ENCODE peak calls at places on chromosomes 6 and 20, in ten cellular contexts. D is GM23338, O is GM12878, U is HCT116, H is upper lobe of left lung, A is HepG2, E is GM12892, G is spleen, L is prostate gland, Y is breast epithelium. J is an unnamed sample.

GRCh38 chr6:18155273-18155863 is at the start of gene KDM1B:
- DNase-seq in D (peak), Y (peak), L (no peak), U (peak), O (peak), H (no peak), A (peak), G (peak), E (peak), J (peak)

GRCh38 chr20:35009665-35010328 is 54.1 kb downstream of the MYH7B start:
- DNase-seq in U (no peak), Y (no peak), E (no peak), H (no peak), G (peak), A (no peak), D (no peak), L (no peak), O (no peak), J (no peak)

GRCh38 chr20:33731693-33732165 is at the start of gene ZNF341:
- DNase-seq in O (peak), G (peak), L (peak), E (peak), A (peak), Y (peak), H (peak), U (peak), D (peak), J (peak)

GRCh38 chr6:80502871-80503270 is 396.4 kb downstream of the BCKDHB start:
- DNase-seq in D (no peak), Y (no peak), U (no peak), A (no peak), G (no peak), L (no peak), H (no peak), O (no peak), E (no peak), J (no peak)

GRCh38 chr6:157182503-157183254 is 140.6 kb downstream of the TMEM242 start:
- DNase-seq in A (no peak), H (no peak), Y (no peak), E (no peak), G (no peak), O (no peak), L (no peak), U (no peak), D (no peak), J (no peak)

GRCh38 chr6:152441892-152442291 is 195.3 kb downstream of the SYNE1 start:
- DNase-seq in U (no peak), A (no peak), D (no peak), L (no peak), E (no peak), G (no peak), Y (no peak), O (no peak), H (peak), J (no peak)

GRCh38 chr6:162733489-162733888 is 5.7 kb downstream of the PACRG start:
- DNase-seq in E (no peak), U (no peak), O (no peak), G (no peak), L (no peak), A (no peak), D (peak), Y (no peak), H (no peak), J (no peak)

GRCh38 chr6:147043994-147044477 is 160.2 kb upstream of the STXBP5 start:
- DNase-seq in D (no peak), O (no peak), U (no peak), G (no peak), E (no peak), A (no peak), H (no peak), L (no peak), Y (no peak), J (no peak)

GRCh38 chr6:62445521-62445920 is 159.5 kb upstream of the KHDRBS2 start:
- DNase-seq in H (peak), A (no peak), O (no peak), Y (no peak), E (no peak), L (no peak), U (no peak), D (no peak), G (peak), J (no peak)

GRCh38 chr6:111625099-111625416 is 19.4 kb upstream of the TRAF3IP2 start:
- DNase-seq in E (no peak), U (no peak), L (no peak), G (no peak), A (no peak), H (no peak), Y (no peak), D (no peak), O (no peak), J (no peak)

GRCh38 chr6:123777554-123777953 is 26.1 kb upstream of the NKAIN2 start:
- DNase-seq in H (no peak), L (no peak), Y (no peak), O (no peak), A (no peak), U (no peak), D (no peak), E (no peak), G (no peak), J (no peak)

GRCh38 chr6:71139249-71139648 is 149.4 kb upstream of the OGFRL1 start:
- DNase-seq in E (no peak), L (no peak), U (no peak), A (no peak), H (no peak), D (no peak), O (no peak), Y (no peak), G (no peak), J (no peak)

DNA sequence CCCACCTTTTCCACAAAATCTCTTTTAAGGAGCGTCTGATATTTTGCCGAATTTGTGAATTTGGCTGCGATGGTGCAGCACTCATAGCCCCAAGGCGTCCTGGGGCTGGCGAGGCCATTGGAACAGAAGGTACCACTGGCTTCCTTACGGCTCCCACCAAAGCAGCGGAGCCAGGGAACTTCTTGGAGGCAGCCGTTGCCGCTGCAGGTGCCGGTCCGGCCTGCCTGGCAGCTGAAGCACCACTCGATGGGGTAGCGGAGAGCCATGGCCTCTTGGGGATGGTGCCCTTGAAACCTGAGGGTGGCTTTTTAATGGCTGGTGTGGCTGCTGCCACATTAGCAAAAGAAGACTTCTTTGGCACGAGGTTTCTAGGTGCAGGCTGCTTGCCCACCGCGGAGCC is 29.8 kb downstream of the DIDO1 start:
- DNase-seq in L (no peak), Y (no peak), A (no peak), D (no peak), O (no peak), H (peak), U (no peak), G (no peak), E (no peak), J (no peak)
- TF ChIP-seq POLR2AphosphoS5 in L (no peak), Y (no peak), A (no peak), D (no peak), O (no peak), H (no peak), U (no peak), G (peak), E (no peak), J (no peak)

GRCh38 chr6:119325559-119326240 is 23.9 kb downstream of the MAN1A1 start:
- DNase-seq in E (no peak), D (no peak), G (no peak), H (no peak), L (no peak), Y (no peak), U (no peak), A (peak), O (no peak), J (no peak)
- TF ChIP-seq POLR2AphosphoS5 in E (no peak), D (no peak), G (no peak), H (no peak), L (no peak), Y (no peak), U (no peak), A (no peak), O (no peak), J (no peak)

GRCh38 chr20:24994470-24995368 is 2.2 kb upstream of the APMAP start:
- DNase-seq in Y (peak), U (peak), G (peak), O (peak), H (no peak), E (peak), A (peak), D (peak), L (peak), J (peak)
- TF ChIP-seq POLR2AphosphoS5 in Y (no peak), U (no peak), G (peak), O (no peak), H (no peak), E (no peak), A (no peak), D (no peak), L (peak), J (no peak)

GRCh38 chr20:23623666-23624065 is 14.1 kb downstream of the CST3 start:
- DNase-seq in D (no peak), H (no peak), Y (no peak), L (no peak), E (no peak), G (no peak), U (no peak), A (no peak), O (no peak), J (no peak)

GRCh38 chr20:23626040-23626620 is 11.6 kb downstream of the CST3 start:
- DNase-seq in E (no peak), G (no peak), L (no peak), Y (no peak), H (no peak), A (no peak), D (no peak), U (no peak), O (no peak), J (no peak)

GRCh38 chr20:23624307-23624706 is 13.4 kb downstream of the CST3 start:
- DNase-seq in A (peak), L (no peak), E (no peak), G (no peak), D (no peak), Y (no peak), U (no peak), O (no peak), H (no peak), J (no peak)

GRCh38 chr20:23625236-23625964 is 12.4 kb downstream of the CST3 start:
- DNase-seq in D (no peak), L (no peak), A (no peak), H (no peak), O (no peak), E (no peak), G (no peak), Y (no peak), U (no peak), J (no peak)

GRCh38 chr20:23622839-23623343 is 14.9 kb downstream of the CST3 start:
- DNase-seq in G (no peak), H (no peak), A (peak), Y (peak), O (no peak), U (peak), L (no peak), E (no peak), D (no peak), J (no peak)
- TF ChIP-seq POLR2AphosphoS5 in G (peak), H (peak), A (no peak), Y (peak), O (no peak), U (peak), L (peak), E (no peak), D (no peak), J (no peak)

DNA sequence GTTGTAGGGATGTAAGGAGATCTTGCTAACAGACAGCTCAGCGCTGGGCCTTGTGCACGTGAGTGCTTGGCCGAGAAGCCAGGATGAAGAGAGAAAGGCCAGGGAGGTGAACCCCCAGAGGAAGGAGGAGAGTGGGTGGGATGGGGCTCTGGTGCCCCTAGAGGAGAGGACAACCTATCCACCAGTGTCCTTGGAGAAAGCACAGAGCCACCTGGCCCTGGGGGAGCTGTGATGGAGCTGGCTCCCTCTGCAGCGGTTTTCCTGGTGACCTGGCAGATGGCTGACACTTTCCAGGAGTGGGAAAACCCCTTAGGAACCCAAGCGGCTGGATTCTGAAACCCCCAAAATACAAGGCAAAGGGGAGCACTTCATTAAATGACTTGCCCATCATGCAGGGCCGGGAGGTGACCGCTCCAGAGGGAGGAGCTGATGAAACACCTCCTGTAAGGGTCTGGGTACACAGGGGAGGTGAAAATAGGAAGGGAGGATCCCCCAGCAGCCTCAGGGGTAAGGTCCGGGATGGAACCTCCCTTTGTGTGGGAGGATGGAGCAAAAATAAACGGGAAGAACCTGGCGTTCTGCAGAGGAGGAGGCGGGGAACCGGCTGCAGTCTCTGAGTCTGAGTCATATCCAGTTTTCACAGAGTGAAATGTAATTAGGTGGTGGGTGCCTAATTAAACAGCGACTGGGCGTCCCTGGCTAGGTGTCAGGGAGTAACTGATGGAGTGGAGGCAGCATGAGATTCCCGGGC is 80.4 kb downstream of the SULF2 start:
- DNase-seq in U (no peak), A (no peak), O (no peak), E (no peak), H (no peak), L (no peak), D (no peak), G (no peak), Y (no peak), J (no peak)
- TF ChIP-seq POLR2AphosphoS5 in U (no peak), A (no peak), O (no peak), E (no peak), H (no peak), L (no peak), D (no peak), G (no peak), Y (no peak), J (no peak)

DNA sequence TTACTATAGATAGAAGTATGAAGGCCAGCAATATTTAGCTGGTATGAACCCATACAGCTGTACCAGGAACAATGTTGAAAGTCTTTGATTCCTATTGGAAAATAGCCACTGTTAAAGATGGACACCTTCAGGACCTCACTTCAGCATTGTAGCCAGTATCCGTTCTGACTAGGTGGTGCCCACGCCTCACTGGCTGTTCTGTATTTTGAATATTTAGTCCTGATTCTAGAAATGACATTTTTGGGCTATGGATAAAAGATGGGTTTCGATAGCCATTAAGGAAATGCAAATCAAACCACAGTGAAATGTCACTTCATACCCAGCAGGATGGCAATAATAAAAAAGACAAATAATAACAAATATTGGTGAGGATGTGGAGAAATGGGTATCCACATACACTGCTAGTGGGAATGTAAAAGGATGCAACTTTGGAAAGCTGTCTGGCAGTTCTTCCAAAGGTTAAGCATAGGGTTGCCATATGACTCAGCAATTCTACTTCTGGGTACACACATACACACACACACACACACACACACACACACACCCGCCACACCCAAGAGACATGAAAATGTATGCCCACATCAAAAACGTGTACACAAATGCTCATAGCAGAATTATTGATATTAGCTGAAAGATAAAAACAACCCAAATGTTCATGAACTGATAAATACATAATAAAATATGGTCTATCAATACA is 56.8 kb downstream of the UTRN start:
- DNase-seq in Y (no peak), G (no peak), H (no peak), O (no peak), A (peak), D (no peak), L (no peak), E (no peak), U (no peak), J (no peak)
- TF ChIP-seq POLR2AphosphoS5 in Y (no peak), G (no peak), H (no peak), O (no peak), A (no peak), D (no peak), L (no peak), E (no peak), U (no peak), J (no peak)

DNA sequence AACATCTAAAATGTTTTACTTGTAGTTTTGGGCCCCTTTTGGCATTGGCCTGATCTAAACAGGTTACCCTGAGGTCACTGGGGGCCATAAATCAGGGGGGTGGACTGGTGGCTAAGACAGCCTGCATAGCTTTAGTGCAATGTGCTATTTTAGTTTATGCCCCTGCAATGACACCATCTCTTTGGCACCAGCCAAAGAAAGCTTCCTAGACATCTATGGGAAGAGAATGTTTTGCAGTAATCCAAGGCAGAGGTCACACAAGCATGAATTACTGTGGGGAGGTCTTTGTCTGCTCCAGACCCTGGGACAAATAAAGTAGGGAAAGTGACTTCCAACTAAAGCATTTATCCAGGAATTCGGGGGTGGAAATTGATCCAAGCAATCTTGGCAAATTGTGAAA is 5.4 kb downstream of the RIPOR2 start:
- DNase-seq in U (no peak), O (no peak), G (no peak), E (no peak), A (no peak), L (no peak), D (no peak), Y (no peak), H (no peak), J (no peak)
- TF ChIP-seq POLR2AphosphoS5 in U (no peak), O (no peak), G (no peak), E (no peak), A (no peak), L (no peak), D (no peak), Y (no peak), H (no peak), J (no peak)

GRCh38 chr6:90611543-90611864 is 24.6 kb upstream of the MAP3K7 start:
- DNase-seq in E (no peak), O (no peak), A (no peak), H (no peak), Y (no peak), U (no peak), L (no peak), D (no peak), G (no peak), J (no peak)

GRCh38 chr6:90611996-90612690 is 25.3 kb upstream of the MAP3K7 start:
- DNase-seq in O (no peak), L (no peak), H (peak), Y (no peak), A (no peak), D (peak), E (no peak), G (no peak), U (no peak), J (no peak)

GRCh38 chr6:90605749-90606344 is 19.0 kb upstream of the MAP3K7 start:
- DNase-seq in A (no peak), G (no peak), L (no peak), H (no peak), U (no peak), Y (no peak), O (no peak), D (peak), E (no peak), J (no peak)

GRCh38 chr6:90610291-90610670 is 23.4 kb upstream of the MAP3K7 start:
- DNase-seq in A (no peak), Y (no peak), U (no peak), G (no peak), H (peak), E (no peak), L (no peak), O (no peak), D (peak), J (no peak)

DNA sequence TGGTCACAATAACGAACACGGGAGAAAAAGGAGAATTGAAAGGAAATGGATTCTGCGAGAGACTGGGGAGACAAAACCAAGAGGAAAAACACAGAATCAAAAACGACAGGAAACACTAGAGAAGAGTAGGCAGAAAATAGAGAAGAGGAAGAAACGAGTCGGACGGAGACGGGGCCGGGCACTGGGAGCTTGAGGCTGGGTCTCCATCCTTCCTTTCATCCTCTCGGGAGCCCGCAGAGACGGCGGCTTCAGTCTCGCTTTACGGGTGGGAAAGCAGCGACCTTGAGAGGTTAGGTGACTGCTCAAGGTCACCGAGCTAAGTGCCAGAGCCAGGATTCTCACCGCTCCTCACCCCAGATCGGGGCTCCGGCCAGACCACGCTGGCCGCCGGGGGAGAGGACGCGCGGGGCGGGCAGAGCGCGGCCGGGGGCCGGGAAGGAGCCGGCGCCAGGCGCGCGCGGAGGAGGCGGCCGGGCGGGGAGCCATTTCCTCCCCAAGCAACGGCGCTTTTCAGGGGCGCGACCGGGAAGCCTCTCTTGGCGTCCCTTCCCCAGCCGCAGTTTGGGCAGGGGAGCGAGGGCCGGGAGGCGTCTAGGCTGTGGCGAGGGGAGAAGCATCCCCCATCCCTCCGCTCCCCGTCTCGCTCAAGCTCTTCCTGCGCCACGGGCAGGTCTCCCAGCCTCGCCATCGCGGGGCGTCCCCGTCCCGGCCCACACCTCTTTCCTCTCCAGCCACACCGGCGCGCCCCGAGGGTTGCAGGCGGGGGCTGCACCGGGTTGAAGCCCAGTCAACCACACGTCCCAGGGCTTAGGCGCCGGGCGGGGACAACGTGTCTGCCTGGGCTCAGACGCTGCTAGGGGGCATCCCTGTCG is 24.0 kb upstream of the MAP3K7 start:
- DNase-seq in E (peak), G (peak), D (peak), Y (no peak), L (peak), A (no peak), O (no peak), U (no peak), H (peak), J (peak)
- TF ChIP-seq POLR2AphosphoS5 in E (no peak), G (peak), D (peak), Y (no peak), L (no peak), A (no peak), O (no peak), U (no peak), H (no peak), J (no peak)

GRCh38 chr6:41942045-41942851 is 640 bp upstream of the CCND3 start:
- DNase-seq in L (no peak), G (no peak), E (no peak), H (no peak), U (no peak), Y (no peak), A (no peak), D (peak), O (no peak), J (no peak)
- TF ChIP-seq POLR2AphosphoS5 in L (no peak), G (no peak), E (no peak), H (no peak), U (no peak), Y (no peak), A (no peak), D (peak), O (no peak), J (no peak)